ENCODE peak calls at places on chromosomes 3 and 15, in nine cellular contexts. F is PC-3, A is GM23338, C is IMR-90, L is fibroblast of lung, R is hepatocyte, G is mammary epithelial cell, H is H1, Q is MM.1S. E is an unnamed sample.

GRCh38 chr3:75192065-75192658 is 472.0 kb upstream of the FRG2C start:
- DNase-seq in Q (peak; percentile 70), H (peak; percentile 82), F (peak; percentile 59), R (peak; percentile 65), C (peak; percentile 36), L (peak; percentile 7), A (peak; percentile 73), G (peak; percentile 34), E (peak; percentile 51)

GRCh38 chr3:45020534-45020933 is 5.6 kb upstream of the CLEC3B start:
- DNase-seq in Q (no peak), F (no peak), H (no peak), A (no peak), G (no peak), L (no peak), R (no peak), C (no peak), E (no peak)

GRCh38 chr3:56761887-56762605 is 39.7 kb downstream of the ARHGEF3 start:
- DNase-seq in G (no peak), H (no peak), C (peak; percentile 11), R (no peak), F (no peak), Q (no peak), L (peak; percentile 66), A (no peak), E (no peak)

GRCh38 chr15:99249270-99249817 is at the start of gene TTC23:
- DNase-seq in F (peak; percentile 91), R (peak; percentile 73), G (peak; percentile 92), C (peak; percentile 89), H (peak; percentile 48), Q (no peak), L (peak; percentile 92), A (peak; percentile 76), E (peak; percentile 20)

GRCh38 chr3:137763594-137763938 is 549 bp upstream of the SOX14 start:
- DNase-seq in L (no peak), R (no peak), C (no peak), Q (no peak), G (no peak), F (no peak), H (peak; percentile 66), A (peak; percentile 61), E (no peak)

GRCh38 chr15:36371509-36371908 is 207.9 kb upstream of the CDIN1 start:
- DNase-seq in G (peak; percentile 44), H (no peak), F (peak; percentile 72), A (no peak), R (no peak), Q (no peak), C (peak; percentile 47), L (peak; percentile 51), E (no peak)

GRCh38 chr3:89107461-89108035 is at the start of gene EPHA3:
- DNase-seq in C (peak; percentile 58), G (peak; percentile 69), F (no peak), L (peak; percentile 84), R (peak; percentile 73), H (peak; percentile 87), A (peak; percentile 84), Q (peak; percentile 61), E (no peak)

GRCh38 chr3:132079150-132079549 is 44.3 kb upstream of the CPNE4 start:
- DNase-seq in C (peak; percentile 0), L (peak; percentile 63), Q (no peak), F (no peak), A (no peak), R (peak; percentile 7), H (no peak), G (no peak), E (no peak)

GRCh38 chr15:86316699-86317378 is 237.2 kb downstream of the AGBL1 start:
- DNase-seq in H (no peak), L (no peak), A (peak; percentile 18), G (no peak), R (no peak), F (no peak), Q (no peak), C (no peak), E (no peak)

GRCh38 chr3:69092030-69092513 is 7.3 kb downstream of the ARL6IP5 start:
- DNase-seq in F (no peak), R (no peak), Q (peak; percentile 47), G (no peak), C (no peak), H (no peak), L (peak; percentile 13), A (no peak), E (peak; percentile 56)

GRCh38 chr15:37106490-37107001 is 6.2 kb upstream of the MEIS2 start:
- DNase-seq in R (peak; percentile 76), H (peak; percentile 72), A (peak; percentile 90), C (peak; percentile 24), F (no peak), Q (peak; percentile 37), L (peak; percentile 67), G (no peak), E (peak; percentile 62)

GRCh38 chr3:95781598-95781997 is 1032.8 kb upstream of the EPHA6 start:
- DNase-seq in G (no peak), R (no peak), C (no peak), L (no peak), Q (no peak), A (no peak), H (no peak), F (no peak), E (no peak)

GRCh38 chr3:8767667-8768363 is 1.6 kb downstream of the OXTR start:
- DNase-seq in F (peak; percentile 79), G (peak; percentile 71), H (peak; percentile 78), L (peak; percentile 51), R (peak; percentile 31), Q (no peak), A (peak; percentile 84), C (no peak), E (no peak)

GRCh38 chr15:58852347-58852746 is 81.1 kb downstream of the SLTM start:
- DNase-seq in G (no peak), L (no peak), H (no peak), A (peak; percentile 64), Q (no peak), F (peak; percentile 28), R (peak; percentile 18), C (no peak), E (peak; percentile 8)

GRCh38 chr3:21020681-21021080 is 730.3 kb downstream of the ZNF385D start:
- DNase-seq in G (no peak), C (no peak), L (no peak), Q (no peak), F (peak; percentile 34), H (no peak), A (no peak), R (no peak), E (no peak)

GRCh38 chr3:21020043-21020442 is 731.0 kb downstream of the ZNF385D start:
- DNase-seq in F (no peak), C (no peak), G (no peak), L (no peak), A (no peak), H (no peak), Q (no peak), R (no peak), E (no peak)

GRCh38 chr3:21013566-21013965 is 737.4 kb downstream of the ZNF385D start:
- DNase-seq in G (peak; percentile 29), L (peak; percentile 12), Q (no peak), F (no peak), H (no peak), A (no peak), R (no peak), C (no peak), E (no peak)

DNA sequence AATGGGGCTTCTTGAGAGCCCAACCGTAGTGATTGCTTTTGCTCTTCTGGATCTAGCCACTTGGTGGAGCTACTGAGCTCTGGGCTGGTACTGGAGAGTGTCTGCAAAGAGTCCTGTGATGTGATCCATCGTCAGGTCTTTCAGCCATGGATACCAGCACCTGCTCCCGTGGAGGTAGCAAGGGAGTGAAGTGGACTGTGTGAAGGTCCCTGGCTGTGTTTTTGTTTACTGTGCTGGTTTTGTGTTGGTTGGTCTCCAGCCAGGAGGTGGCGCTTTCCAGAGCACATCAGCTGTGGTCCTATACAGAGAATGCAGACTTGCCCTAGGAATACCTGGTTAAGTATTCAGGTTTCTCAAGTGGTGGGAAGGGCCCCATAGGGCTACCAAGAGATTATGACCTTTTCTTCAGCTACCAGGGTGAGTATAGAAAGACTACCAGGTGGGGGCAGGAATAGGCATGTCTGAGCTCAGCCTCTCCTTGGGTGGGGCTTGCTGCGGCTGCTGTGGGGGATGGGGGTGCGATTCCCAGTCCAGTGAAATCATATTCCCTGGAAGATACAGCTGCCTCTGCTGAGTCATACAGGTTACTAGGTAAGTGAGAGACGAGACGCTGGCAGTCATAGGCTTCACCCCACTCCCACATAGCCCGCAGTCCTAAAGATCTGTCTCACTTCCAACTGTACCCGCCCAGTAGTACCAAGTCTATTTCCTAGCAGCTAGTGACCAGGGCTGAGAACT is 733.7 kb downstream of the ZNF385D start:
- DNase-seq in L (no peak), R (no peak), F (peak; percentile 63), G (peak; percentile 85), C (no peak), Q (no peak), H (peak; percentile 78), A (peak; percentile 69), E (no peak)
- TF ChIP-seq CTCF in L (peak; percentile 23), R (no peak), F (peak; percentile 69), G (peak; percentile 40), C (no peak), Q (peak; percentile 24), H (peak; percentile 78), A (peak; percentile 87), E (peak; percentile 71)

DNA sequence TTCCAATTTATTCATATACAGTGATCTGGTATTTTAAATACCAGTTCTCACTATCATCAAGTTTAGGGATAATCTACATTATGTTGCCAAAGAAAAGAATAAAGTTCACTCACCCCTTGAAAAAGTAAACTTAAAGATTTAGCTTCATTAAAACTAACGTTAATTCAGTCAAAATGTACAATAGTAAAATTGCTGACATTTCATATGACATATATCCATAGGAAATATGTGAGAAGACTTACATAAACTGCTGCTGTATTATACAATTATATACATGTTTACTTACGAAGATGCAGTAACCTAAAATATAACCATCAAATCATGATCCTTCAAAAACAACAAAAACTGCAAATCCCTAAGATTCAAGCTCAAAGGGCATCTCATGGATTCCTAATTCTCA is 44.0 kb downstream of the ATR start:
- DNase-seq in G (no peak), Q (no peak), L (no peak), H (no peak), A (no peak), R (no peak), C (no peak), F (no peak), E (no peak)
- H3K4me3 ChIP-seq in G (no peak overlapping the region), Q (no peak overlapping the region), L (no peak overlapping the region), H (no peak overlapping the region), A (no peak overlapping the region), R (no peak overlapping the region), C (no peak overlapping the region), F (no peak overlapping the region), E (no peak overlapping the region)

GRCh38 chr3:50873376-50874157 is 198.8 kb downstream of the DOCK3 start:
- DNase-seq in H (no peak), C (no peak), A (no peak), L (no peak), G (no peak), Q (peak; percentile 13), F (no peak), R (no peak), E (no peak)
- H3K4me2 ChIP-seq in H (no peak overlapping the region), C (no peak overlapping the region), A (no peak overlapping the region), L (no peak overlapping the region), G (no peak overlapping the region), Q (peak overlapping the region; percentile 26), F (no peak overlapping the region), R (no peak overlapping the region), E (no peak overlapping the region)

DNA sequence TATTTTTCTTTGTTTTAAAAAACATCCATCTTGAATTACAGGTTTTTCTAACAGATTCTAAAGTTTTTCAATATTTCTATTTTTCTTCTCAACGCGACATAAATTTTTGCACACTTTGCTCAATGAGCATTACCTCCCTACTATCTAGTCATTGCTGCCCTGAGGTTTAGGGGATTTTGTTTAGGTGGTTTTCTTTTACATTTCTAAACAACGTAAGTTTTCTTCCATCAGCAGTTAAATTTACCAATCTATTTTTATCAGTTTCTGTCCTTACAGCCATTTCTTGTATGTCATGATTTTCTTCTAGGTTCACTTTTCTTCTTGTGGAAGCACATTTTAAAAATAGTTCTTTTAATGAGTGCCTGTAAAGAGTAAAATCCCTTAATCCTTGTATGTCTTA is 49.2 kb upstream of the CCR2 start:
- DNase-seq in Q (peak; percentile 89), G (no peak), C (no peak), L (no peak), H (no peak), A (no peak), F (no peak), R (no peak), E (no peak)
- TF ChIP-seq CTCF in Q (no peak), G (no peak), C (no peak), L (no peak), H (no peak), A (no peak), F (no peak), R (no peak), E (no peak)